ENCODE peak calls at places on chromosomes 7 and 10, in nine cellular contexts. N is RWPE1, K is Panc1, E is IMR-90, X is BJ, I is GM12865, P is fibroblast of lung, O is astrocyte of the spinal cord, L is AG09319. V is an unnamed sample.

GRCh38 chr7:140534743-140535142 is 55.4 kb upstream of the MKRN1 start:
- DNase-seq in N (no peak), K (no peak), E (no peak), X (no peak), I (no peak), P (no peak), O (no peak), L (peak), V (no peak)

GRCh38 chr10:35598379-35598778 is 6.8 kb upstream of the GJD4 start:
- DNase-seq in N (no peak), K (no peak), E (no peak), X (no peak), I (no peak), P (no peak), O (no peak), L (no peak), V (no peak)

GRCh38 chr7:47601119-47601880 is 19.4 kb upstream of the TNS3 start:
- DNase-seq in N (peak), K (no peak), E (peak), X (no peak), I (peak), P (peak), O (peak), L (no peak), V (no peak)

GRCh38 chr7:157686285-157686894 is 349.6 kb downstream of the DNAJB6 start:
- DNase-seq in N (no peak), K (no peak), E (no peak), X (no peak), I (no peak), P (no peak), O (no peak), L (no peak), V (no peak)

GRCh38 chr10:103512591-103513382 is 19.3 kb downstream of the NEURL1 start:
- DNase-seq in N (no peak), K (no peak), E (no peak), X (no peak), I (no peak), P (no peak), O (no peak), L (no peak), V (peak)

GRCh38 chr10:30155401-30155800 is 96.0 kb upstream of the JCAD start:
- DNase-seq in N (no peak), K (no peak), E (peak), X (no peak), I (peak), P (no peak), O (peak), L (no peak), V (no peak)

GRCh38 chr7:127880454-127880853 is 150.8 kb downstream of the LRRC4 start:
- DNase-seq in N (no peak), K (no peak), E (no peak), X (no peak), I (no peak), P (no peak), O (no peak), L (no peak), V (no peak)

GRCh38 chr7:47587389-47587788 is 5.5 kb upstream of the TNS3 start:
- DNase-seq in N (no peak), K (no peak), E (no peak), X (no peak), I (no peak), P (no peak), O (no peak), L (no peak), V (no peak)

GRCh38 chr7:99409192-99409572 is 413 bp downstream of the BUD31 start:
- DNase-seq in N (no peak), K (no peak), E (no peak), X (no peak), I (no peak), P (no peak), O (no peak), L (no peak), V (no peak)

GRCh38 chr7:99407849-99408346 is 499 bp downstream of the PDAP1 start:
- DNase-seq in N (peak), K (no peak), E (peak), X (peak), I (peak), P (peak), O (peak), L (peak), V (no peak)

GRCh38 chr7:99409814-99410213 is 1.0 kb downstream of the BUD31 start:
- DNase-seq in N (no peak), K (no peak), E (no peak), X (no peak), I (no peak), P (no peak), O (no peak), L (no peak), V (no peak)

GRCh38 chr7:99406557-99406956 is 1.8 kb downstream of the PDAP1 start:
- DNase-seq in N (no peak), K (no peak), E (no peak), X (no peak), I (peak), P (no peak), O (no peak), L (no peak), V (no peak)

GRCh38 chr7:99408347-99409191 is at the start of the genes BUD31 and PDAP1:
- DNase-seq in N (peak), K (peak), E (peak), X (peak), I (peak), P (peak), O (peak), L (peak), V (peak)
- TF ChIP-seq CTCF in N (no peak), K (no peak), E (no peak), X (peak), I (no peak), P (no peak), O (no peak), L (no peak), V (no peak)

GRCh38 chr7:129498021-129498420 is 4.3 kb upstream of the SMKR1 start:
- DNase-seq in N (no peak), K (no peak), E (no peak), X (no peak), I (no peak), P (no peak), O (no peak), L (no peak), V (no peak)

GRCh38 chr7:129503725-129504124 is 1.4 kb downstream of the SMKR1 start:
- DNase-seq in N (no peak), K (no peak), E (no peak), X (no peak), I (no peak), P (no peak), O (no peak), L (no peak), V (no peak)

GRCh38 chr7:129499915-129500463 is 2.3 kb upstream of the SMKR1 start:
- DNase-seq in N (no peak), K (no peak), E (no peak), X (no peak), I (peak), P (no peak), O (no peak), L (no peak), V (no peak)

GRCh38 chr7:129501760-129502707 is at the start of gene SMKR1:
- DNase-seq in N (peak), K (no peak), E (peak), X (no peak), I (peak), P (peak), O (peak), L (no peak), V (peak)

GRCh38 chr7:129502708-129503685 is 666 bp downstream of the SMKR1 start:
- DNase-seq in N (peak), K (no peak), E (no peak), X (no peak), I (no peak), P (no peak), O (no peak), L (no peak), V (peak)
- TF ChIP-seq CTCF in N (no peak), K (no peak), E (no peak), X (peak), I (no peak), P (no peak), O (peak), L (no peak), V (no peak)

GRCh38 chr10:96208946-96209345 is 62.4 kb downstream of the BLNK start:
- DNase-seq in N (no peak), K (no peak), E (no peak), X (no peak), I (no peak), P (no peak), O (no peak), L (no peak), V (no peak)
- TF ChIP-seq CTCF in N (no peak), K (no peak), E (no peak), X (no peak), I (no peak), P (no peak), O (no peak), L (no peak), V (no peak)

DNA sequence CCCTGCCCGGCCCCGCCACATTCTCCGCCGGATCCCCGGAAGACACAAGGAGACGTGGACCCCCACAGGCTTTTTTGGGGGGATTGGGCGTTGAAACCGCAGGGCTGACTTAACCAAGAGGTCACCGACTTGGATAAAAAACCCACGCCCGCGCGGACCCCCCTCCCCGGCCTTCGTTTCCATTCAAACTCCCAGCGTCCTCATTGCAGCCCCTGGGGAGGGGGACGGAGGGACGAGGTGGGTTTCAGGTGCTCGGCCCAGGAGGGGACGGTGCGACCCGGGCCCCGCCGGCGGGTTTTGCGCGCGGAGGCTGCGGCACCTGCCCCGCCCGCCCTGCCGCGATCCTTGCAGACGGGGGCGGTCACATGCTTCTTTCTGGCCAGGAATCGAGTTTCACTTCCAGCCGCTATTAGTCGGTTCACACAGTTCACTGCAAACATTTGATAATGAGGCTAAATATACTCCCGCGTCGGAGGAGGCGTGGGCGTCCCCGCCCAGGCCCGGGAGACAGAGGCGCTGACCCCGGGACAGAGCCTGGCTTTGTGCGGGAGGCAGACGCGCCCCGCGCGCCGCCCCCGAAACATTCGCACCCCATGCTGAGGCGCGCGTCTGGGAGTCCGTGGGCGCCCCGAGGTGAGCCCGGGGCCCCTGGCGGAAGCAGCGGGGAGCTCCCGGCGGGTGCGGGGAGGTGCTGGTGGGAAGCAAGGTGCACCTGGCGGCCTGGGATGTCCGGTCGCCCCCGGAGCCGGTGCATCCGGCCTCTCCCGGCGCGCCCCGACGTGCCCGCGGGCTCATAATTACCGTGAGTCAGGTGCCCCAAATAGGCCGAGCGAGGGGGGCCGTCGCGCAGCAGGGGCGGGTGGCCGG is 2.7 kb upstream of the PDGFA start:
- DNase-seq in N (peak), K (no peak), E (peak), X (no peak), I (peak), P (peak), O (peak), L (no peak), V (peak)
- TF ChIP-seq CTCF in N (peak), K (no peak), E (peak), X (no peak), I (no peak), P (no peak), O (no peak), L (no peak), V (no peak)

GRCh38 chr7:138755331-138755747 is 42.5 kb upstream of the TMEM213 start:
- DNase-seq in N (no peak), K (no peak), E (no peak), X (no peak), I (no peak), P (no peak), O (peak), L (no peak), V (no peak)
- TF ChIP-seq CTCF in N (no peak), K (no peak), E (no peak), X (no peak), I (no peak), P (no peak), O (no peak), L (no peak), V (no peak)

DNA sequence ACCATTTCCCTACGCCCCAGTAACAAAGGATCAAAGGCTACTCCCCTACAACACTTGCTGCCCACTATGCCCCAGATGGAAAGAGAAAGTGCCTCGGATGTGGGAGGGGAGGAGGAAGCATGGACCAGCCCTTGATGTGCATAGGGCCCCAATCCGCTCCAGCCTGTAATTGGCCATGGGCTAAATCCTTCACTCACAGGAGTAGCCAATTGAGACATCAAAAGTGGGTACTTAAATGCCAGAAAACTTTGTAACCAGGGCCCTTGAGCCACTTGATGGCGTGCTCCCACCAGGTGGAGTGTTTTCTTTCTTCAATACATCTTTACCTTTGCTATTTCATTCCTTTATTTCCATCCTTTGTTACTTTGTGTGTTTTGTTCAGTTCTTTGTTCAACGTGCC is 500.5 kb upstream of the LRRN3 start:
- DNase-seq in N (no peak), K (no peak), E (no peak), X (no peak), I (peak), P (no peak), O (no peak), L (no peak), V (no peak)
- TF ChIP-seq CTCF in N (no peak), K (no peak), E (no peak), X (no peak), I (no peak), P (no peak), O (no peak), L (no peak), V (no peak)

GRCh38 chr7:106064836-106065559 is 47.1 kb downstream of the SYPL1 start:
- DNase-seq in N (peak), K (peak), E (peak), X (peak), I (no peak), P (peak), O (peak), L (peak), V (no peak)
- TF ChIP-seq CTCF in N (no peak), K (no peak), E (no peak), X (no peak), I (no peak), P (no peak), O (no peak), L (no peak), V (no peak)

GRCh38 chr10:97018251-97019212 is 167.2 kb downstream of the SLIT1 start:
- DNase-seq in N (no peak), K (no peak), E (no peak), X (no peak), I (no peak), P (no peak), O (no peak), L (no peak), V (no peak)
- TF ChIP-seq CTCF in N (no peak), K (no peak), E (no peak), X (no peak), I (no peak), P (no peak), O (no peak), L (no peak), V (no peak)

GRCh38 chr10:118042827-118043242 is 3.9 kb downstream of the RAB11FIP2 start:
- DNase-seq in N (no peak), K (no peak), E (no peak), X (no peak), I (no peak), P (peak), O (peak), L (no peak), V (no peak)

GRCh38 chr10:118045154-118045841 is 1.4 kb downstream of the RAB11FIP2 start:
- DNase-seq in N (no peak), K (no peak), E (no peak), X (no peak), I (no peak), P (peak), O (no peak), L (no peak), V (no peak)

GRCh38 chr10:118046491-118047362 is at the start of gene RAB11FIP2:
- DNase-seq in N (peak), K (peak), E (peak), X (peak), I (peak), P (peak), O (peak), L (peak), V (peak)

GRCh38 chr10:118047363-118047719 is 600 bp upstream of the RAB11FIP2 start:
- DNase-seq in N (peak), K (no peak), E (no peak), X (no peak), I (no peak), P (no peak), O (no peak), L (no peak), V (no peak)

DNA sequence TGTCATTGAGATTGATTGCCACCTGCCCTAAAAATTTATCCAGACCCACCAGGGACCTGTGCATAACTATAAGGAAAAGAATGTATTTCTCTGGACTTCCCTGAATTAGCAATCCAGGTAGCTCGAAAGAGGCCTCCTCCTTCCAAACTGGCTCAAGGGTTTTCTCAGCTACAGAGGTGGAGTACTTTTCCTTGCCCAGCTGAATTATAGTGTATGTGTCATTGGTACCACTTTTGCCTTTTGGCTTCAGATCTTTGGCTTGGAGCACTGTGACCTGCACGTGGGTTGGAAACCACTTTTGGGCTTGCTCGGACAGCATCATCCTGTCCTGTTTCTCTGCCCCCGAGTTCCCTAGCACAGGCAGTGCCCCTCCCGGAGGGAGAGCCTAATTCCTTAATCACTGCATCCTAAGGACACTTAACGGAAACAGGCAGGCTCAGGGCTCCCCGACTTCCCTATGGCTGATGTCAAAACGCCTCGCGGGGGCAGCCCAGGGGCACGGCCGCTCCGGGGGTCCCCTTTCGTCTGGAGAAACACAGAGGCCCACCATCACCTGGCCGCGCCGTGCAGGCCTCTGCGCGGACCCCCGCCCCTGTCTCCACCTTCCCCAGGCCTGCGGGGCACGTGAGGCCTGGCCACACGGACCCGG is 775 bp downstream of the RAB11FIP2 start:
- DNase-seq in N (peak), K (peak), E (peak), X (no peak), I (peak), P (peak), O (peak), L (no peak), V (peak)
- TF ChIP-seq CTCF in N (no peak), K (no peak), E (no peak), X (no peak), I (no peak), P (no peak), O (no peak), L (no peak), V (no peak)

V was measured in GM10248.